ENCODE peak calls at places on chromosomes 12 and 14, in eight cellular contexts. G is thoracic aorta; J is GM12892; E is fibroblast of lung; A is retina; S is C1 segment of cervical spinal cord; I is stimulated activated CD8-positive, alpha-beta memory T cell treated with anti-CD3 and anti-CD28 coated beads, Interleukin-12 subunit alpha, Interleukin-12 subunit beta, amount 100 ng/mL, for 4 hours; Y is CD4-positive, alpha-beta memory T cell. L is an unnamed sample.

GRCh38 chr14:92973265-92973797 is 50.4 kb downstream of the CHGA start:
- DNase-seq in G (peak), J (no peak), E (peak), A (peak), S (peak), I (no peak), Y (no peak), L (no peak)

GRCh38 chr14:105162374-105162979 is 6.1 kb downstream of the JAG2 start:
- DNase-seq in G (no peak), J (no peak), E (no peak), A (no peak), S (no peak), I (no peak), Y (no peak), L (no peak)

GRCh38 chr12:62261876-62262275 is 1.7 kb downstream of the USP15 start:
- DNase-seq in G (no peak), J (no peak), E (no peak), A (no peak), S (no peak), I (no peak), Y (no peak), L (no peak)

GRCh38 chr14:53954551-53955233 is 1.9 kb downstream of the BMP4 start:
- DNase-seq in G (no peak), J (no peak), E (peak), A (peak), S (no peak), I (no peak), Y (no peak), L (no peak)

GRCh38 chr12:9340422-9341259 is 132.4 kb upstream of the PZP start:
- DNase-seq in G (no peak), J (no peak), E (peak), A (no peak), S (no peak), I (no peak), Y (no peak), L (no peak)

GRCh38 chr14:102417118-102417517 is 54.4 kb downstream of the TECPR2 start:
- DNase-seq in G (no peak), J (no peak), E (no peak), A (no peak), S (no peak), I (no peak), Y (no peak), L (no peak)

GRCh38 chr12:95683418-95683817 is 107.1 kb downstream of the NTN4 start:
- DNase-seq in G (no peak), J (no peak), E (no peak), A (no peak), S (no peak), I (no peak), Y (no peak), L (no peak)

GRCh38 chr12:26091837-26092236 is 33.0 kb downstream of the BHLHE41 start:
- DNase-seq in G (no peak), J (no peak), E (peak), A (no peak), S (no peak), I (no peak), Y (no peak), L (no peak)

GRCh38 chr14:61154606-61155005 is 126.5 kb downstream of the TMEM30B start:
- DNase-seq in G (no peak), J (no peak), E (no peak), A (no peak), S (no peak), I (no peak), Y (no peak), L (no peak)

GRCh38 chr14:77203611-77204456 is 22.2 kb downstream of the TMEM63C start:
- DNase-seq in G (no peak), J (no peak), E (no peak), A (no peak), S (peak), I (no peak), Y (no peak), L (no peak)

GRCh38 chr12:120119395-120119973 is 2.9 kb upstream of the RAB35 start:
- DNase-seq in G (no peak), J (no peak), E (peak), A (no peak), S (no peak), I (no peak), Y (no peak), L (no peak)

GRCh38 chr12:101599771-101600486 is 5.2 kb downstream of the MYBPC1 start:
- DNase-seq in G (no peak), J (no peak), E (no peak), A (no peak), S (no peak), I (no peak), Y (no peak), L (no peak)

GRCh38 chr12:53224268-53224896 is 7.6 kb downstream of the RARG start:
- DNase-seq in G (no peak), J (no peak), E (no peak), A (no peak), S (no peak), I (no peak), Y (no peak), L (no peak)

GRCh38 chr12:27193854-27194544 is 50.1 kb upstream of the STK38L start:
- DNase-seq in G (peak), J (no peak), E (peak), A (no peak), S (no peak), I (no peak), Y (no peak), L (no peak)

GRCh38 chr12:27221625-27222387 is 22.3 kb upstream of the STK38L start:
- DNase-seq in G (no peak), J (no peak), E (no peak), A (no peak), S (no peak), I (no peak), Y (no peak), L (no peak)

GRCh38 chr12:128298091-128298490 is 31.1 kb downstream of the TMEM132C start:
- DNase-seq in G (no peak), J (no peak), E (no peak), A (no peak), S (no peak), I (no peak), Y (no peak), L (no peak)

GRCh38 chr12:124480469-124481256 is 86.7 kb downstream of the NCOR2 start:
- DNase-seq in G (no peak), J (peak), E (peak), A (no peak), S (no peak), I (no peak), Y (peak), L (peak)

GRCh38 chr14:103052407-103052806 is 4.9 kb downstream of the CDC42BPB start:
- DNase-seq in G (no peak), J (no peak), E (no peak), A (no peak), S (no peak), I (no peak), Y (no peak), L (no peak)